ENCODE peak calls at places on chromosomes 3 and 15, in ten cellular contexts. B is H54; G is endothelial cell; Z is nephron progenitor cell; J is OCI-LY7; E is activated T-helper 1 cell treated with anti-CD3 and anti-CD28 coated beads, Interleukin-12 subunit alpha, Interleukin-12 subunit beta, Interleukin-2, Interleukin-4 antibody, amounts not matched to agents 30 ng/mL and 10 ng/mL and 1 ng/mL, durations not matched to agents 14 hours and 24 hours and 36 hours; M is AG04450; P is amniotic stem cell; X is DMS79; C is cardiac muscle cell. L is an unnamed sample.

GRCh38 chr3:48414376-48415250 is 15.3 kb downstream of the PLXNB1 start:
- DNase-seq in B (no peak), G (no peak), Z (no peak), J (no peak), E (no peak), M (no peak), P (no peak), X (no peak), C (no peak), L (no peak)

GRCh38 chr3:52277972-52278509 is 408 bp downstream of the WDR82 start:
- DNase-seq in B (peak; percentile 50), G (peak; percentile 52), Z (peak; percentile 74), J (peak; percentile 73), E (peak; percentile 73), M (no peak), P (no peak), X (no peak), C (no peak), L (no peak)

GRCh38 chr3:10716964-10717363 is 99.1 kb upstream of the SLC6A11 start:
- DNase-seq in B (no peak), G (no peak), Z (no peak), J (no peak), E (no peak), M (no peak), P (no peak), X (no peak), C (no peak), L (no peak)

GRCh38 chr3:159732172-159733111 is 256.2 kb upstream of the IL12A start:
- DNase-seq in B (no peak), G (peak; percentile 19), Z (peak; percentile 20), J (no peak), E (no peak), M (peak; percentile 52), P (peak; percentile 38), X (no peak), C (peak; percentile 46), L (no peak)

GRCh38 chr3:140456974-140457373 is 220.9 kb upstream of the TRIM42 start:
- DNase-seq in B (no peak), G (no peak), Z (no peak), J (no peak), E (no peak), M (no peak), P (no peak), X (no peak), C (no peak), L (no peak)

GRCh38 chr3:49124991-49125670 is 4.5 kb upstream of the USP19 start:
- DNase-seq in B (no peak), G (no peak), Z (peak; percentile 21), J (peak; percentile 52), E (no peak), M (no peak), P (no peak), X (no peak), C (no peak), L (no peak)

GRCh38 chr3:100114413-100115030 is at the start of gene FILIP1L:
- DNase-seq in B (no peak), G (no peak), Z (no peak), J (no peak), E (no peak), M (no peak), P (no peak), X (no peak), C (no peak), L (no peak)

GRCh38 chr15:74954515-74954914 is 2.1 kb downstream of the RPP25 start:
- DNase-seq in B (no peak), G (peak; percentile 22), Z (no peak), J (no peak), E (no peak), M (peak; percentile 23), P (peak; percentile 10), X (no peak), C (peak; percentile 91), L (no peak)

GRCh38 chr3:51581529-51581928 is 43.0 kb downstream of the RAD54L2 start:
- DNase-seq in B (no peak), G (no peak), Z (no peak), J (no peak), E (no peak), M (no peak), P (no peak), X (no peak), C (peak; percentile 21), L (no peak)

GRCh38 chr3:14719006-14719405 is 44.1 kb downstream of the C3orf20 start:
- DNase-seq in B (no peak), G (no peak), Z (no peak), J (no peak), E (no peak), M (no peak), P (no peak), X (no peak), C (peak; percentile 55), L (no peak)

GRCh38 chr3:65422154-65422553 is 616.6 kb downstream of the MAGI1 start:
- DNase-seq in B (no peak), G (no peak), Z (no peak), J (no peak), E (no peak), M (no peak), P (no peak), X (no peak), C (no peak), L (no peak)

GRCh38 chr3:78666458-78666800 is 1101.4 kb downstream of the ROBO1 start:
- DNase-seq in B (no peak), G (no peak), Z (no peak), J (no peak), E (no peak), M (no peak), P (no peak), X (no peak), C (no peak), L (no peak)

GRCh38 chr3:112818289-112818688 is 28.4 kb downstream of the CD200R1L start:
- DNase-seq in B (no peak), G (no peak), Z (no peak), J (no peak), E (no peak), M (no peak), P (peak; percentile 3), X (no peak), C (no peak), L (no peak)

GRCh38 chr15:44317423-44317822 is 28.9 kb downstream of the GOLM2 start:
- DNase-seq in B (no peak), G (no peak), Z (no peak), J (no peak), E (no peak), M (no peak), P (no peak), X (no peak), C (no peak), L (no peak)

GRCh38 chr3:83953417-83954089 is 1005.2 kb upstream of the CADM2 start:
- DNase-seq in B (no peak), G (no peak), Z (no peak), J (no peak), E (no peak), M (no peak), P (no peak), X (no peak), C (no peak), L (peak; percentile 46)